ENCODE peak calls at places on chromosomes 1 and 21, in four cellular contexts. H is K562, I is WTC11, M is H1. D is an unnamed sample.

GRCh38 chr1:147721711-147722110 is 38.7 kb downstream of the GJA5 start:
- DNase-seq in M (no peak), H (no peak), I (no peak), D (no peak)

GRCh38 chr1:203084588-203085527 is 954 bp downstream of the MYOG start:
- DNase-seq in I (peak; percentile 84), H (peak; percentile 83), M (peak; percentile 92), D (no peak)

GRCh38 chr1:5200006-5200405 is 545.6 kb downstream of the AJAP1 start:
- DNase-seq in H (no peak), I (no peak), M (no peak), D (no peak)

GRCh38 chr1:203129501-203130231 is 2.1 kb downstream of the ADORA1 start:
- DNase-seq in M (peak; percentile 34), I (no peak), H (no peak), D (peak; percentile 82)

GRCh38 chr1:89809556-89809955 is 11.3 kb upstream of the LRRC8D start:
- DNase-seq in I (no peak), M (no peak), H (no peak), D (no peak)

GRCh38 chr1:230173176-230173575 is 106.1 kb downstream of the GALNT2 start:
- DNase-seq in H (no peak), I (no peak), M (peak; percentile 39), D (no peak)

GRCh38 chr1:50106095-50106761 is 2.5 kb upstream of the ELAVL4 start:
- DNase-seq in H (no peak), I (no peak), M (no peak), D (peak; percentile 24)

GRCh38 chr1:168636200-168636599 is 59.8 kb downstream of the XCL1 start:
- DNase-seq in M (no peak), I (no peak), H (no peak), D (no peak)

GRCh38 chr1:175591083-175591743 is 152.2 kb downstream of the TNR start:
- DNase-seq in M (no peak), I (no peak), H (peak; percentile 18), D (peak; percentile 52)

GRCh38 chr1:25572708-25573590 is 29.5 kb downstream of the LDLRAP1 start:
- DNase-seq in H (peak; percentile 85), M (peak; percentile 86), I (peak; percentile 80), D (peak; percentile 85)

GRCh38 chr1:20727746-20728316 is 4.7 kb downstream of the SH2D5 start:
- DNase-seq in H (peak; percentile 55), I (peak; percentile 68), M (peak; percentile 81), D (peak; percentile 57)

GRCh38 chr1:21117159-21117953 is 59.3 kb downstream of the EIF4G3 start:
- DNase-seq in H (peak; percentile 17), M (no peak), I (no peak), D (no peak)

GRCh38 chr1:47624531-47624930 is 186.7 kb downstream of the FOXD2 start:
- DNase-seq in I (no peak), H (peak; percentile 31), M (peak; percentile 55), D (no peak)

GRCh38 chr1:110634455-110635281 is 28.5 kb upstream of the KCNA2 start:
- DNase-seq in M (no peak), I (no peak), H (no peak), D (no peak)

GRCh38 chr1:172697463-172698100 is 38.7 kb downstream of the FASLG start:
- DNase-seq in M (no peak), I (no peak), H (no peak), D (no peak)

GRCh38 chr21:42523211-42523610 is 9.6 kb downstream of the SLC37A1 start:
- DNase-seq in I (no peak), M (no peak), H (no peak), D (no peak)

GRCh38 chr1:109199710-109200109 is 14.0 kb upstream of the SARS1 start:
- DNase-seq in H (no peak), M (no peak), I (no peak), D (no peak)

GRCh38 chr1:169680377-169681019 is 30.9 kb downstream of the SELL start:
- DNase-seq in H (no peak), I (no peak), M (no peak), D (no peak)

GRCh38 chr1:24051206-24051945 is 60.6 kb downstream of the MYOM3 start:
- DNase-seq in M (no peak), I (no peak), H (no peak), D (no peak)

GRCh38 chr1:178867670-178868069 is 3.2 kb downstream of the ANGPTL1 start:
- DNase-seq in H (no peak), I (no peak), M (no peak), D (no peak)

GRCh38 chr1:224509881-224510280 is 75.3 kb upstream of the WDR26 start:
- DNase-seq in H (peak; percentile 28), M (no peak), I (no peak), D (no peak)

GRCh38 chr1:92701147-92701546 is 83.8 kb downstream of the EVI5 start:
- DNase-seq in H (no peak), M (no peak), I (no peak), D (no peak)

GRCh38 chr1:167860231-167860923 is 53.6 kb downstream of the ADCY10 start:
- DNase-seq in M (no peak), I (no peak), H (no peak), D (no peak)

GRCh38 chr1:209266590-209267172 is 316.8 kb upstream of the CAMK1G start:
- DNase-seq in I (no peak), M (no peak), H (no peak), D (no peak)

GRCh38 chr1:77421504-77422233 is 139.8 kb downstream of the AK5 start:
- DNase-seq in I (no peak), H (no peak), M (no peak), D (no peak)

GRCh38 chr1:225754940-225755635 is 22.5 kb upstream of the SRP9 start:
- DNase-seq in I (no peak), H (peak; percentile 35), M (no peak), D (no peak)

GRCh38 chr1:188325211-188325610 is 1496.5 kb downstream of the PLA2G4A start:
- DNase-seq in I (no peak), H (no peak), M (no peak), D (peak; percentile 9)

GRCh38 chr1:88035578-88035977 is 648.5 kb upstream of the PKN2 start:
- DNase-seq in I (no peak), M (no peak), H (no peak), D (no peak)

GRCh38 chr1:161080391-161081150 is 8.8 kb downstream of the NECTIN4 start:
- DNase-seq in I (no peak), H (no peak), M (no peak), D (no peak)

GRCh38 chr1:172460901-172461315 is 17.0 kb upstream of the PIGC start:
- DNase-seq in M (no peak), H (no peak), I (no peak), D (no peak)

GRCh38 chr1:233982827-233983518 is 78.5 kb downstream of the SLC35F3 start:
- DNase-seq in M (no peak), H (no peak), I (no peak), D (no peak)

GRCh38 chr1:42834803-42835202 is 11.6 kb upstream of the ZNF691 start:
- DNase-seq in I (no peak), M (no peak), H (no peak), D (peak; percentile 28)
- TF ChIP-seq TEAD4 in I (no peak), M (no peak), H (no peak), D (no peak)

DNA sequence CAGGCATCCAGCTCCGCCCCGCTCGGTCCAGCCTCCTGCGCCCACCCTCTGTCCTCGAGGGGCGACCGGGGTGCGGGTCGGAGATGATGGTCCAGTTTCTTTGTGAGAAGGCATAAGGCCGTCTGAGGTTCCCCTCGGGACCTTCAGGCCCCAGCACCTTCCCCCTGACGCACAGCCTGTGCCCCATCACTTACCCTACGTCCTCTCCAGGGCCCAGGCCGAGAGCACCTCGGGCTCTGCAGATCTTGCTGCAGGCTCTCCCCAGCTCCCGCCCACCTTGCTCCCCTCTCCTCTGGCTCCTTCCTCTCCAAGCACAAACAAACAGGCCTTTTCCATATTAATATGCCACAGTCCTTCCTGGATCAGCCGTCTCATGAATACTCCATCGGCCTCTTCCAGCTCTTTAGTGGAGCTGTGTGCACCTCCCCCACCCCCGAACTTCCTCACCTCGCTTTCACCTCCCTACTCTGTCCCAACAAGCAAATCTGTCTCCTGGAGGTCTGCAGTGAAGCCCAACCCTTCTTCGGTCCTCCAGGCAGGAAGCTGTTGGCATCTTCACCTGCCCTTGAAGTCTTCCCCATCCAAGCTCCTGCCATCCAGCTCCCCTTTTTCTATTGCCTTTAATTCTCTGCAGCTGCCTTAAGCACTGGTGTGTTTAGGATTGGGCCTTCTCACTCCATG is 448 bp upstream of the COL9A2 start:
- DNase-seq in I (no peak), M (peak; percentile 71), H (no peak), D (no peak)
- TF ChIP-seq TEAD4 in I (no peak), M (no peak), H (no peak), D (no peak)

DNA sequence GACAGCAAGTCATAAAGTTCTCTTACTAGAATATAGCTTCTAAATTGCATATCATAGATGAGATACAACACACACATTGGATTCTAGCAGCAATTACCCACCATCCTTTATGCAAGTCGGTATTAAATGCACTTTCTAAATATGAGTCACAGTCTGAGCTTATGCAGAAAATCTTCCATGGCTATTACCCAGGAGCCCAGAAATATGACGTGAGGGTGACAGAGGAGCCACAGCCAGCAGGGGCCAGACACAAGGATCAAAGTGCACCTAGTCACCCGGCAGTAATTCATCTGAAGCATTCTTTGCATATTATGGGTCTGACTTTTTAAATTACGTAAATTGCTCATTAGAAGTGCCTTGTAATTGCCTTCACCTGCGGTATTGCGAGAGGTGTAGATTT is 470.2 kb upstream of the VAMP3 start:
- DNase-seq in H (no peak), I (no peak), M (no peak), D (no peak)
- TF ChIP-seq TEAD4 in H (no peak), I (no peak), M (no peak), D (peak; percentile 81)

DNA sequence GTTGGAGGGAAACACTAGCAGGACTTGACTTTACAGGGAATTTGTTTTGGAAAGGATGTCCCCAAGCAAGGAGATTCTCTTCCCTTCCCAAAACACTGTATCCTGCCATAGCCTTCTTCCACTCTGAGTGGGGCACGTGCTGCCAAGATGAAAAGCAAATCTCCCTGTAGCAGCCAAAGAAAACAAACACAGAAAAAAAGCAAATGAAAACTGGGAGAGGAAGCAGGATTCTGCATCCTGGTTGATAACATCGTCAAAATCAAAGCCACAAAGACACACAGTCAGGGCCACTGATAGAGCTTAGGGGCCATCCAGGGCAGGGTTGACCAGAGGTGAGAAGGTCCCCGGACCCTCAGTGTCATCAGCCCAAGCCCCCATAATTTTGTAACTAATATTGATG is 16.0 kb upstream of the MTARC2 start:
- DNase-seq in H (no peak), I (no peak), M (no peak), D (no peak)
- TF ChIP-seq TEAD4 in H (no peak), I (no peak), M (no peak), D (no peak)

D was measured in SK-N-SH.